ENCODE peak calls at places on chromosomes 16 and 17, in six cellular contexts. W is ovary; A is Kasumi-1; D is activated CD8-positive, alpha-beta memory T cell treated with anti-CD3 and anti-CD28 coated beads for 1 hour; X is neural crest cell; L is A673. S is an unnamed sample.

GRCh38 chr16:58272855-58273254 is 22.0 kb downstream of the PRSS54 start:
- DNase-seq in A (peak; percentile 26), D (no peak), X (no peak), W (no peak), L (no peak), S (no peak)

GRCh38 chr17:30534938-30535921 is 58.0 kb downstream of the GOSR1 start:
- DNase-seq in A (no peak), D (no peak), X (no peak), W (no peak), L (no peak), S (no peak)

GRCh38 chr17:42453544-42453943 is 5.1 kb upstream of the ATP6V0A1 start:
- DNase-seq in D (no peak), W (no peak), A (peak; percentile 87), L (no peak), X (no peak), S (no peak)

GRCh38 chr16:56667581-56668571 is at the start of gene MT1G:
- DNase-seq in W (no peak), D (no peak), X (no peak), L (peak; percentile 63), A (peak; percentile 36), S (peak; percentile 48)

GRCh38 chr17:57989011-57989345 is 924 bp upstream of the VEZF1 start:
- DNase-seq in D (no peak), L (no peak), W (peak; percentile 30), A (no peak), X (no peak), S (no peak)

GRCh38 chr17:2449486-2449885 is 48.6 kb upstream of the MNT start:
- DNase-seq in W (no peak), A (no peak), L (peak; percentile 28), X (no peak), D (no peak), S (no peak)

GRCh38 chr16:84947022-84947421 is 64.3 kb downstream of the ZDHHC7 start:
- DNase-seq in L (peak; percentile 37), W (no peak), D (no peak), X (no peak), A (peak; percentile 81), S (no peak)

GRCh38 chr17:38452719-38453118 is 24.5 kb downstream of the ARHGAP23 start:
- DNase-seq in W (peak; percentile 31), A (no peak), L (no peak), X (no peak), D (no peak), S (no peak)

GRCh38 chr16:87584271-87584670 is 18.0 kb upstream of the JPH3 start:
- DNase-seq in W (peak; percentile 18), X (no peak), D (no peak), A (no peak), L (no peak), S (no peak)

GRCh38 chr16:83215417-83216001 is 588.7 kb downstream of the CDH13 start:
- DNase-seq in L (peak; percentile 49), D (peak; percentile 15), W (no peak), X (peak; percentile 65), A (peak; percentile 49), S (no peak)

GRCh38 chr16:10009691-10010090 is 172.5 kb downstream of the GRIN2A start:
- DNase-seq in D (no peak), W (no peak), A (no peak), L (no peak), X (no peak), S (no peak)

GRCh38 chr16:24789881-24790280 is 55.9 kb upstream of the SLC5A11 start:
- DNase-seq in X (no peak), D (no peak), L (no peak), W (no peak), A (no peak), S (no peak)

GRCh38 chr17:1620486-1620885 is 8.1 kb downstream of the SLC43A2 start:
- DNase-seq in X (no peak), L (no peak), D (no peak), A (no peak), W (no peak), S (no peak)

GRCh38 chr16:56910654-56911539 is 21.0 kb upstream of the HERPUD1 start:
- DNase-seq in X (no peak), W (no peak), A (peak; percentile 92), L (peak; percentile 24), D (no peak), S (no peak)

GRCh38 chr17:81035389-81036127 is 607 bp downstream of the BAIAP2 start:
- DNase-seq in A (peak; percentile 35), L (peak; percentile 20), X (no peak), D (no peak), W (peak; percentile 55), S (no peak)

GRCh38 chr17:10558049-10558448 is 8.6 kb upstream of the MYH2 start:
- DNase-seq in A (no peak), D (no peak), W (no peak), X (no peak), L (peak; percentile 25), S (no peak)

GRCh38 chr17:7705269-7706255 is 560 bp downstream of the EFNB3 start:
- DNase-seq in X (no peak), L (no peak), A (no peak), W (peak; percentile 25), D (no peak), S (no peak)

GRCh38 chr16:58507195-58507962 is 7.4 kb downstream of the NDRG4 start:
- DNase-seq in W (no peak), D (no peak), A (peak; percentile 76), X (no peak), L (no peak), S (no peak)

GRCh38 chr17:42783778-42784138 is 3.3 kb downstream of the WNK4 start:
- DNase-seq in D (no peak), A (no peak), L (no peak), W (no peak), X (no peak), S (no peak)

GRCh38 chr17:78764871-78765270 is 17.2 kb downstream of the CYTH1 start:
- DNase-seq in L (no peak), X (no peak), D (no peak), W (no peak), A (no peak), S (no peak)

GRCh38 chr17:28426081-28426519 is 20.1 kb upstream of the SLC46A1 start:
- DNase-seq in A (no peak), D (no peak), W (no peak), X (peak; percentile 37), L (peak; percentile 47), S (no peak)

GRCh38 chr16:3413730-3414379 is 12.8 kb downstream of the ZNF174 start:
- DNase-seq in A (no peak), L (no peak), X (no peak), D (no peak), W (no peak), S (no peak)

GRCh38 chr17:28567604-28568003 is 3.7 kb downstream of the PIGS start:
- DNase-seq in W (no peak), D (no peak), X (no peak), A (peak; percentile 81), L (no peak), S (no peak)

GRCh38 chr16:11630230-11631056 is 37.8 kb upstream of the SNN start:
- DNase-seq in X (no peak), D (no peak), A (no peak), L (no peak), W (no peak), S (no peak)

GRCh38 chr17:21019976-21020575 is 22.7 kb downstream of the USP22 start:
- DNase-seq in W (no peak), D (no peak), X (no peak), L (peak; percentile 66), A (peak; percentile 13), S (peak; percentile 44)

GRCh38 chr17:67544364-67544763 is 167.3 kb downstream of the PITPNC1 start:
- DNase-seq in L (no peak), X (no peak), W (no peak), D (no peak), A (no peak), S (no peak)

GRCh38 chr17:79777166-79777843 is 643 bp upstream of the CBX2 start:
- DNase-seq in D (no peak), A (peak; percentile 85), L (peak; percentile 84), W (peak; percentile 82), X (peak; percentile 64), S (peak; percentile 68)

S was measured in left ventricle myocardium inferior.